ENCODE peak calls at places on chromosomes 12 and 14, in eight cellular contexts. K is left ventricle myocardium inferior; I is testis; Y is CD8-positive, alpha-beta T cell; P is aorta; J is adrenal gland; Q is AG04450; C is upper lobe of right lung. G is an unnamed sample.

GRCh38 chr12:32437095-32437515 is 37.7 kb downstream of the FGD4 start:
- DNase-seq in J (no peak), Q (peak), P (no peak), I (no peak), C (no peak), Y (no peak), K (no peak), G (no peak)

GRCh38 chr12:89212339-89212771 is 139.9 kb downstream of the DUSP6 start:
- DNase-seq in Q (no peak), C (no peak), J (peak), I (no peak), Y (no peak), K (peak), P (no peak), G (peak)

GRCh38 chr12:74999474-74999873 is 210.2 kb downstream of the KCNC2 start:
- DNase-seq in Q (no peak), J (no peak), Y (no peak), I (no peak), P (no peak), K (no peak), C (no peak), G (no peak)

GRCh38 chr14:105475269-105475915 is 771 bp downstream of the CRIP2 start:
- DNase-seq in J (no peak), C (no peak), Q (no peak), P (peak), I (no peak), K (no peak), Y (no peak), G (no peak)

GRCh38 chr14:58239259-58240210 is 5.1 kb upstream of the PSMA3 start:
- DNase-seq in I (peak), C (peak), Y (peak), K (peak), J (peak), P (peak), Q (no peak), G (peak)

GRCh38 chr14:35988972-35989690 is 163.0 kb downstream of the BRMS1L start:
- DNase-seq in Q (no peak), J (no peak), I (no peak), Y (no peak), C (no peak), K (no peak), P (no peak), G (no peak)

GRCh38 chr12:65720136-65720535 is 104.1 kb upstream of the HMGA2 start:
- DNase-seq in I (no peak), Q (no peak), J (no peak), C (no peak), Y (no peak), P (no peak), K (no peak), G (no peak)

GRCh38 chr14:22555573-22556011 is 33.4 kb downstream of the DAD1 start:
- DNase-seq in J (no peak), P (no peak), I (no peak), C (no peak), Y (peak), Q (no peak), K (no peak), G (no peak)

GRCh38 chr12:101877816-101878811 is 734 bp downstream of the DRAM1 start:
- DNase-seq in P (no peak), J (peak), K (peak), I (peak), C (no peak), Q (no peak), Y (no peak), G (peak)

GRCh38 chr12:109727039-109727723 is 13.6 kb downstream of the FAM222A start:
- DNase-seq in C (peak), P (peak), J (no peak), K (peak), I (no peak), Y (peak), Q (no peak), G (peak)

GRCh38 chr12:111788178-111788654 is 21.5 kb downstream of the ALDH2 start:
- DNase-seq in P (peak), Y (no peak), K (peak), I (peak), J (peak), C (no peak), Q (no peak), G (peak)

GRCh38 chr14:104137297-104138097 is 890 bp upstream of the KIF26A start:
- DNase-seq in J (peak), C (peak), Q (no peak), K (peak), P (peak), Y (peak), I (peak), G (no peak)

GRCh38 chr14:60657609-60657983 is 8.3 kb upstream of the SIX1 start:
- DNase-seq in C (no peak), Q (no peak), I (no peak), P (no peak), Y (no peak), J (no peak), K (no peak), G (no peak)

GRCh38 chr14:88492272-88493089 is 62.3 kb downstream of the PTPN21 start:
- DNase-seq in Y (peak), Q (peak), I (peak), K (no peak), C (no peak), J (peak), P (peak), G (peak)

GRCh38 chr12:45268672-45269406 is 52.9 kb downstream of the ANO6 start:
- DNase-seq in I (peak), J (peak), Y (no peak), C (peak), Q (peak), P (peak), K (peak), G (peak)

GRCh38 chr12:113413488-113413939 is 8.7 kb upstream of the SDSL start:
- DNase-seq in Q (no peak), Y (no peak), I (no peak), C (no peak), P (no peak), J (peak), K (no peak), G (no peak)

GRCh38 chr14:53692451-53693330 is 263.9 kb downstream of the BMP4 start:
- DNase-seq in C (no peak), Y (no peak), Q (no peak), K (no peak), P (no peak), I (no peak), J (no peak), G (no peak)

GRCh38 chr14:35944847-35945246 is 118.7 kb downstream of the BRMS1L start:
- DNase-seq in J (no peak), Q (no peak), K (no peak), Y (no peak), P (no peak), C (no peak), I (no peak), G (no peak)

GRCh38 chr14:49999216-49999761 is 106.4 kb downstream of the ARF6 start:
- DNase-seq in Y (peak), C (peak), I (peak), K (peak), P (peak), Q (no peak), J (peak), G (peak)

GRCh38 chr14:50001999-50002925 is 109.4 kb downstream of the ARF6 start:
- DNase-seq in K (no peak), P (peak), C (no peak), J (no peak), Q (no peak), I (no peak), Y (peak), G (no peak)

GRCh38 chr14:50001146-50001998 is 108.5 kb downstream of the ARF6 start:
- DNase-seq in P (peak), Y (peak), Q (no peak), K (no peak), C (peak), I (peak), J (no peak), G (no peak)

GRCh38 chr14:49999826-50000214 is 106.9 kb downstream of the ARF6 start:
- DNase-seq in C (no peak), Q (no peak), I (no peak), J (no peak), P (no peak), Y (no peak), K (no peak), G (no peak)

GRCh38 chr14:50000215-50001145 is 107.6 kb downstream of the ARF6 start:
- DNase-seq in Y (peak), K (peak), I (peak), J (peak), Q (no peak), P (peak), C (peak), G (peak)
- H3K4me3 ChIP-seq in Y (peak), K (no peak), I (no peak), J (no peak), Q (peak), P (no peak), C (peak), G (no peak)

GRCh38 chr12:124385219-124385969 is 90.5 kb downstream of the RFLNA start:
- DNase-seq in Y (no peak), J (no peak), I (no peak), C (no peak), K (no peak), P (no peak), Q (peak), G (no peak)

GRCh38 chr12:124384299-124384894 is 89.5 kb downstream of the RFLNA start:
- DNase-seq in J (no peak), C (no peak), Y (no peak), I (no peak), Q (no peak), P (no peak), K (no peak), G (no peak)

GRCh38 chr12:124386661-124387509 is 92.0 kb downstream of the RFLNA start:
- DNase-seq in P (no peak), J (peak), K (peak), Q (no peak), C (no peak), I (no peak), Y (no peak), G (no peak)

GRCh38 chr12:124387510-124387855 is 92.6 kb downstream of the RFLNA start:
- DNase-seq in Y (no peak), J (peak), Q (no peak), K (peak), C (peak), P (no peak), I (no peak), G (no peak)

GRCh38 chr12:124386059-124386458 is 91.2 kb downstream of the RFLNA start:
- DNase-seq in Y (no peak), C (no peak), J (no peak), Q (no peak), I (peak), P (no peak), K (peak), G (no peak)
- H3K4me3 ChIP-seq in Y (no peak), C (no peak), J (no peak), Q (no peak), I (no peak), P (no peak), K (peak), G (no peak)

DNA sequence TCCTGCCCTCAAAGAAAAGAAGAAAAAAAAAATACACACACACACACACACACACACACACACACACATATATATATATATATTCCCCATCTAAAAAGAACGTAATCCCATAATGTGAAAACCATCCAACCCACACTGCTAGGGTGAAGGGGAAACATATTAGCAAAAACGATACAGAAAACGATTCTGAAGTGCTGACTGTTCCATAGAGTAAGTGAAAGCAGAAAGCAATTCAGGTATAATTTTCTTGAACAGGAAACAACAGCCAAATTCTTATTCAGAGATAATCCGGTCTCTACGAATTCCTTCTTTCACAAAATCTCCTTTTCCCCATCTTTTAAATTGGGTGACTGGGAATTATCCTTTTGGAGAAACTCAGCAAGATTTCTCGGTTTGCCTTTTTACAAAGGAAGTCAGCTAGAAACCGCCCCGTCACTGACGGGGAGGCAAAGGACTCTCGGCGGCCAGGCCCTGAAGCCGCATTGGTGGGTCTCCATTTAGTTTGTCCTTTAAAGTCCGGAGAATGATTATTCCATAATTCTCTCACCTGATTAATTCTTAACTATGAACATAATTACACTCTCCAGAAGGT is 393.4 kb downstream of the NOVA1 start:
- DNase-seq in J (no peak), C (no peak), P (no peak), Y (no peak), Q (no peak), K (no peak), I (peak), G (no peak)
- H3K4me3 ChIP-seq in J (no peak), C (peak), P (peak), Y (no peak), Q (no peak), K (peak), I (peak), G (peak)

GRCh38 chr12:46361667-46362034 is 10.9 kb downstream of the SLC38A2 start:
- DNase-seq in Y (no peak), P (no peak), Q (no peak), J (no peak), I (no peak), K (no peak), C (no peak), G (no peak)
- H3K4me3 ChIP-seq in Y (no peak), P (no peak), Q (no peak), J (no peak), I (no peak), K (no peak), C (no peak), G (no peak)

GRCh38 chr14:28762290-28762948 is 4.2 kb upstream of the FOXG1 start:
- DNase-seq in J (no peak), C (no peak), P (no peak), I (no peak), Q (no peak), K (no peak), Y (no peak), G (no peak)

GRCh38 chr14:28759658-28760313 is 6.8 kb upstream of the FOXG1 start:
- DNase-seq in J (no peak), C (no peak), I (no peak), Y (no peak), K (no peak), Q (no peak), P (no peak), G (no peak)

GRCh38 chr14:28761438-28762289 is 4.9 kb upstream of the FOXG1 start:
- DNase-seq in Q (no peak), P (no peak), I (no peak), Y (no peak), C (no peak), J (no peak), K (no peak), G (no peak)

GRCh38 chr14:28759056-28759657 is 7.4 kb upstream of the FOXG1 start:
- DNase-seq in I (no peak), Y (no peak), P (no peak), C (no peak), K (no peak), J (no peak), Q (no peak), G (no peak)

GRCh38 chr14:28760431-28760996 is 6.1 kb upstream of the FOXG1 start:
- DNase-seq in K (no peak), I (no peak), Y (no peak), C (no peak), P (no peak), Q (no peak), J (no peak), G (no peak)
- H3K4me3 ChIP-seq in K (no peak), I (no peak), Y (no peak), C (no peak), P (no peak), Q (no peak), J (no peak), G (no peak)